ENCODE peak calls at places on chromosomes 2 and 18, in nine cellular contexts. H is kidney epithelial cell, A is fibroblast of mammary gland, Z is BJ, C is astrocyte of the spinal cord, L is fibroblast of pulmonary artery, F is psoas muscle, U is cardiac fibroblast, G is HFF-Myc. B is an unnamed sample.
A peak's percentile ranks its signal among the peaks of the same experiment; 100 is the strongest.

GRCh38 chr18:26981373-26982082 is 116.0 kb upstream of the AQP4 start:
- DNase-seq in H (no peak), A (no peak), Z (no peak), C (no peak), L (no peak), F (no peak), U (no peak), G (no peak), B (no peak)

GRCh38 chr2:235054497-235054896 is 102.7 kb downstream of the SH3BP4 start:
- DNase-seq in H (no peak), A (no peak), Z (no peak), C (no peak), L (peak; percentile 24), F (no peak), U (no peak), G (no peak), B (no peak)

GRCh38 chr2:75157435-75157834 is 41.9 kb downstream of the TACR1 start:
- DNase-seq in H (no peak), A (peak; percentile 18), Z (no peak), C (no peak), L (peak; percentile 23), F (no peak), U (peak; percentile 35), G (no peak), B (no peak)

GRCh38 chr2:59790186-59791142 is 763.0 kb downstream of the BCL11A start:
- DNase-seq in H (no peak), A (no peak), Z (no peak), C (no peak), L (no peak), F (no peak), U (no peak), G (no peak), B (no peak)

GRCh38 chr2:85888020-85888744 is 608 bp downstream of the ST3GAL5 start:
- DNase-seq in H (no peak), A (no peak), Z (no peak), C (no peak), L (peak; percentile 32), F (peak; percentile 19), U (no peak), G (no peak), B (no peak)

GRCh38 chr2:199458017-199458805 is 472 bp upstream of the SATB2 start:
- DNase-seq in H (no peak), A (peak; percentile 40), Z (no peak), C (no peak), L (peak; percentile 25), F (no peak), U (no peak), G (no peak), B (peak; percentile 39)

GRCh38 chr2:88192613-88193012 is 22.5 kb downstream of the THNSL2 start:
- DNase-seq in H (no peak), A (no peak), Z (no peak), C (no peak), L (no peak), F (no peak), U (no peak), G (no peak), B (no peak)

GRCh38 chr2:33425660-33426059 is 50.8 kb upstream of the RASGRP3 start:
- DNase-seq in H (no peak), A (peak; percentile 86), Z (no peak), C (peak; percentile 63), L (peak; percentile 51), F (no peak), U (peak; percentile 34), G (no peak), B (peak; percentile 66)

GRCh38 chr2:176395273-176395854 is 126.1 kb downstream of the MTX2 start:
- DNase-seq in H (no peak), A (peak; percentile 41), Z (no peak), C (no peak), L (no peak), F (no peak), U (no peak), G (no peak), B (peak; percentile 5)

GRCh38 chr2:98861601-98862000 is 74.4 kb downstream of the CRACDL start:
- DNase-seq in H (no peak), A (no peak), Z (no peak), C (no peak), L (no peak), F (no peak), U (no peak), G (no peak), B (no peak)

GRCh38 chr2:10414000-10414451 is 34.1 kb downstream of the ODC1 start:
- DNase-seq in H (no peak), A (no peak), Z (no peak), C (peak; percentile 48), L (no peak), F (no peak), U (no peak), G (no peak), B (peak; percentile 64)

GRCh38 chr2:8116661-8117060 is 565.2 kb upstream of the ID2 start:
- DNase-seq in H (no peak), A (no peak), Z (no peak), C (no peak), L (no peak), F (no peak), U (no peak), G (no peak), B (no peak)

DNA sequence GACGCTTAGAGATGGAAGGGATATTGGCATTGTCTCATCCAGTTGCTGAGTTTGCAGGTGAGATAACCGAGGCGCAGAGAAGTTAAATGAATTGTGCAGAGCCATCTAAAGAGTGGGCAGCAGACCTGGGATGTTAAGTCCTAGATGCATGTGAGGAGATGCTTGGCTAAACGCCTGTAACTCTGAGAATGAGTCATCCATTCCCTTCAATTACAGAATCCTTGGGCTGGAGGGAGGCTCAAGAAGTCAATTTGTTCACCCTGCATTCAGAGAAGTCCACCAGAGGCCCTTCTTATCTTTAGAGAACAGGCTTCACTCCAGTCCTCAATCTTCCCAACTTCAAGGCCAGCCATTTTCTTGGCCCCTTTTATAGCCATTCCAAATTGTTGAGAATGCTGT is 1.6 kb downstream of the EHD3 start:
- DNase-seq in H (peak; percentile 70), A (peak; percentile 90), Z (peak; percentile 70), C (peak; percentile 90), L (peak; percentile 85), F (no peak), U (peak; percentile 88), G (peak; percentile 76), B (peak; percentile 94)
- H3K4me3 ChIP-seq in H (no peak overlapping the region), A (no peak overlapping the region), Z (peak overlapping the region; percentile 77), C (peak overlapping the region; percentile 70), L (no peak overlapping the region), F (peak overlapping the region; percentile 75), U (no peak overlapping the region), G (peak overlapping the region; percentile 71), B (peak overlapping the region; percentile 88)

GRCh38 chr2:181462032-181462431 is 4.8 kb downstream of the ITGA4 start:
- DNase-seq in H (no peak), A (no peak), Z (no peak), C (peak; percentile 27), L (no peak), F (no peak), U (peak; percentile 8), G (no peak), B (peak; percentile 57)
- H3K4me3 ChIP-seq in H (no peak overlapping the region), A (no peak overlapping the region), Z (no peak overlapping the region), C (no peak overlapping the region), L (peak overlapping the region; percentile 9), F (no peak overlapping the region), U (no peak overlapping the region), G (no peak overlapping the region), B (no peak overlapping the region)

GRCh38 chr2:69947078-69947801 is 14.2 kb downstream of the ASPRV1 start:
- DNase-seq in H (no peak), A (no peak), Z (no peak), C (no peak), L (no peak), F (no peak), U (no peak), G (no peak), B (no peak)

GRCh38 chr2:69948963-69949645 is 12.3 kb downstream of the ASPRV1 start:
- DNase-seq in H (no peak), A (no peak), Z (no peak), C (no peak), L (no peak), F (no peak), U (no peak), G (no peak), B (no peak)

GRCh38 chr2:69946351-69947077 is 14.9 kb downstream of the ASPRV1 start:
- DNase-seq in H (peak; percentile 21), A (peak; percentile 64), Z (peak; percentile 22), C (peak; percentile 63), L (peak; percentile 61), F (no peak), U (peak; percentile 48), G (no peak), B (peak; percentile 49)

GRCh38 chr2:69950241-69950640 is 11.2 kb downstream of the ASPRV1 start:
- DNase-seq in H (no peak), A (no peak), Z (no peak), C (no peak), L (no peak), F (no peak), U (no peak), G (no peak), B (peak; percentile 37)

DNA sequence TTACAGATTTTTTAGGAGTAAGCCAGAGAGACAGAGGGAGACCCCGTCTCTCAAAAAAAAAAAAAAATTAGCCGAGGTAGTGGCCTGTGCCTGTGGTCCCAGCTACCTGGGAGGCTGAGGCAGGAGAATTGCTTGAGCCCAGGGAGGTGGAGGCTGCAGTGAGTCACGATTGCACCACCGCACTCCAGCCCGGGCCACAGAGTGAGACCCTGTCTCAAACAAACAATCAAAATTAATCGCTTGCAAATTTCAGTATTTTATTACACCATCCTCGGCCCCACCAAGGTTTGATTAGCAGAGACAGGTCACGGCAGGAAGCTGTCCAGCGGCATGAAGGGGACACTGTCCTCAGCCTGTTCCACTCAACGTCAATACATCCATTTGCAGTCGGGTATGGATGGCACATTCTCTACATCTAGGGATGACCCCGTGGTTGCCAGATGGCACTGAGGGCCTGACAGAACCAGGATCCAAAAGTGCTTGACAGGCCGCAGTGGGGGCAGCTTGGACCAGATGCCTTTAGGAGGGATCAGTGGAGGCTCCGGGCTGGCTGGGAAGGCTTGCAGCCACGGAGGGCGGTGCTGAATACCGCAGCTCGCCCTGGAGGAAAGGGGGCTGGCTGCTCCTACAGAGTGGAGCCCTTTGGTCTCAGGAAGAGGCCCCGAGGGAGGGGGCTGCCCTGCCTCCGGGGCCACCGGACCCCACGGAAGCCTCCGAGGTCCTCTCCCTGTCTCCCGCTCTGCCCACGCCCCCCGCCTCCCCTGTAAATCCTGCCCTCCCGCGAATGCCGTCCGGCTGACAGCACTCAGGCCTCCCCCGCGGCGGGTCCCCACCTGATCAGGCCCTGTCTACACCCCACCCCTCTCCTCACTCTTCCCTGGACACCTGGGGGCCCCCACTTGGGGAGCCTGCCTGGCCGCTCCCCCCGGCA is 13.1 kb downstream of the ASPRV1 start:
- DNase-seq in H (no peak), A (no peak), Z (no peak), C (no peak), L (no peak), F (no peak), U (no peak), G (no peak), B (no peak)
- H3K4me3 ChIP-seq in H (peak overlapping the region; percentile 10), A (no peak overlapping the region), Z (no peak overlapping the region), C (no peak overlapping the region), L (no peak overlapping the region), F (no peak overlapping the region), U (no peak overlapping the region), G (no peak overlapping the region), B (peak overlapping the region; percentile 27)

DNA sequence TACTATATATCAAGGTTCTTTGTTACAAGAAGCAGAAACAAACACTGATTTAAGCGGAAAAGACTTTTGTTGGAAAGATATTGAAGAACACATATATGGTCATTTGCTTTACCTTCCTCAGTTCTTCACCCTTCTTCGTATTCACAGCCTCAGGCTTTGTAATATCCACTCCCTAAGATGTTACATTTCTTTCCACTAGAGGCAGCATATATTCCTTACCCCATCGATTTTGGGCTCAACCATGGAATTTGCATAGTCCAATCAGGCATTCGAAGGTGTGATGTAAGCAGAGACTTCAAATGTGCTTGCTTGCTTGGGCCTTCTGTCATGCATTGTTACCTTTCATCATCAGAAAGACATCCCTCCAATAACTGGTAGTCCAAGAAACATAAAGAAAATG is 287.4 kb downstream of the PID1 start:
- DNase-seq in H (no peak), A (no peak), Z (no peak), C (no peak), L (no peak), F (no peak), U (no peak), G (no peak), B (no peak)
- H3K4me3 ChIP-seq in H (no peak overlapping the region), A (no peak overlapping the region), Z (no peak overlapping the region), C (no peak overlapping the region), L (no peak overlapping the region), F (no peak overlapping the region), U (no peak overlapping the region), G (no peak overlapping the region), B (no peak overlapping the region)

B was measured in choroid plexus epithelial cell.